ENCODE peak calls at places on chromosomes 5 and 9, in nine cellular contexts. One of them, this sample, is unnamed.
A peak's percentile ranks its signal among the peaks of the same experiment; 100 is the strongest.

GRCh38 chr9:125409637-125410521 is 148.3 kb downstream of the GAPVD1 start:
- DNase-seq in right atrium auricular region: no peak
- DNase-seq in HFF-Myc: peak; percentile 24
- DNase-seq in GM23248: peak; percentile 42
- DNase-seq in fibroblast of the aortic adventitia: no peak
- DNase-seq in aorta: peak; percentile 38
- DNase-seq in astrocyte: peak; percentile 56
- DNase-seq in colonic mucosa: no peak
- DNase-seq in cardiac fibroblast: peak; percentile 58
- DNase-seq in this sample: no peak

GRCh38 chr5:140296289-140296688 is 6.6 kb downstream of the PFDN1 start:
- DNase-seq in right atrium auricular region: no peak
- DNase-seq in HFF-Myc: no peak
- DNase-seq in GM23248: no peak
- DNase-seq in fibroblast of the aortic adventitia: peak; percentile 47
- DNase-seq in aorta: no peak
- DNase-seq in astrocyte: no peak
- DNase-seq in colonic mucosa: no peak
- DNase-seq in cardiac fibroblast: no peak
- DNase-seq in this sample: no peak

GRCh38 chr5:92401492-92401891 is 1018.4 kb upstream of the ARRDC3 start:
- DNase-seq in right atrium auricular region: no peak
- DNase-seq in HFF-Myc: no peak
- DNase-seq in GM23248: peak; percentile 36
- DNase-seq in fibroblast of the aortic adventitia: peak; percentile 33
- DNase-seq in aorta: no peak
- DNase-seq in astrocyte: peak; percentile 71
- DNase-seq in colonic mucosa: no peak
- DNase-seq in cardiac fibroblast: peak; percentile 53
- DNase-seq in this sample: no peak

GRCh38 chr9:114207034-114207815 is 51.9 kb downstream of the COL27A1 start:
- DNase-seq in right atrium auricular region: no peak
- DNase-seq in HFF-Myc: no peak
- DNase-seq in GM23248: peak; percentile 73
- DNase-seq in fibroblast of the aortic adventitia: no peak
- DNase-seq in aorta: peak; percentile 77
- DNase-seq in astrocyte: peak; percentile 33
- DNase-seq in colonic mucosa: no peak
- DNase-seq in cardiac fibroblast: no peak
- DNase-seq in this sample: no peak

GRCh38 chr9:110626109-110626829 is 42.3 kb upstream of the MUSK start:
- DNase-seq in right atrium auricular region: no peak
- DNase-seq in HFF-Myc: no peak
- DNase-seq in GM23248: peak; percentile 93
- DNase-seq in fibroblast of the aortic adventitia: peak; percentile 92
- DNase-seq in aorta: peak; percentile 45
- DNase-seq in astrocyte: peak; percentile 87
- DNase-seq in colonic mucosa: no peak
- DNase-seq in cardiac fibroblast: peak; percentile 88
- DNase-seq in this sample: no peak

GRCh38 chr9:106891286-106891685 is 28.3 kb downstream of the ZNF462 start:
- DNase-seq in right atrium auricular region: no peak
- DNase-seq in HFF-Myc: no peak
- DNase-seq in GM23248: no peak
- DNase-seq in fibroblast of the aortic adventitia: no peak
- DNase-seq in aorta: no peak
- DNase-seq in astrocyte: no peak
- DNase-seq in colonic mucosa: no peak
- DNase-seq in cardiac fibroblast: no peak
- DNase-seq in this sample: no peak

GRCh38 chr5:150589791-150590601 is 50.5 kb upstream of the SYNPO start:
- DNase-seq in right atrium auricular region: peak; percentile 88
- DNase-seq in HFF-Myc: peak; percentile 17
- DNase-seq in GM23248: peak; percentile 57
- DNase-seq in fibroblast of the aortic adventitia: peak; percentile 72
- DNase-seq in aorta: peak; percentile 80
- DNase-seq in astrocyte: no peak
- DNase-seq in colonic mucosa: peak; percentile 71
- DNase-seq in cardiac fibroblast: peak; percentile 87
- DNase-seq in this sample: peak; percentile 56

GRCh38 chr9:108047264-108047663 is 557.7 kb upstream of the KLF4 start:
- DNase-seq in right atrium auricular region: no peak
- DNase-seq in HFF-Myc: no peak
- DNase-seq in GM23248: no peak
- DNase-seq in fibroblast of the aortic adventitia: peak; percentile 82
- DNase-seq in aorta: no peak
- DNase-seq in astrocyte: peak; percentile 89
- DNase-seq in colonic mucosa: no peak
- DNase-seq in cardiac fibroblast: no peak
- DNase-seq in this sample: no peak

GRCh38 chr5:31021181-31021624 is 172.3 kb upstream of the CDH6 start:
- DNase-seq in right atrium auricular region: no peak
- DNase-seq in HFF-Myc: no peak
- DNase-seq in GM23248: peak; percentile 60
- DNase-seq in fibroblast of the aortic adventitia: peak; percentile 75
- DNase-seq in aorta: no peak
- DNase-seq in astrocyte: peak; percentile 87
- DNase-seq in colonic mucosa: no peak
- DNase-seq in cardiac fibroblast: peak; percentile 5
- DNase-seq in this sample: no peak

GRCh38 chr9:112065781-112066606 is 109.1 kb downstream of the SUSD1 start:
- DNase-seq in right atrium auricular region: no peak
- DNase-seq in HFF-Myc: no peak
- DNase-seq in GM23248: peak; percentile 30
- DNase-seq in fibroblast of the aortic adventitia: peak; percentile 98
- DNase-seq in aorta: peak; percentile 73
- DNase-seq in astrocyte: peak; percentile 87
- DNase-seq in colonic mucosa: peak; percentile 82
- DNase-seq in cardiac fibroblast: peak; percentile 54
- DNase-seq in this sample: peak; percentile 39

GRCh38 chr9:87742813-87743428 is 17.0 kb downstream of the CTSL start:
- DNase-seq in right atrium auricular region: no peak
- DNase-seq in HFF-Myc: peak; percentile 7
- DNase-seq in GM23248: peak; percentile 12
- DNase-seq in fibroblast of the aortic adventitia: no peak
- DNase-seq in aorta: no peak
- DNase-seq in astrocyte: no peak
- DNase-seq in colonic mucosa: no peak
- DNase-seq in cardiac fibroblast: no peak
- DNase-seq in this sample: no peak

GRCh38 chr5:124056326-124057160 is 544.6 kb downstream of the CSNK1G3 start:
- DNase-seq in right atrium auricular region: no peak
- DNase-seq in HFF-Myc: no peak
- DNase-seq in GM23248: no peak
- DNase-seq in fibroblast of the aortic adventitia: peak; percentile 16
- DNase-seq in aorta: no peak
- DNase-seq in astrocyte: peak; percentile 75
- DNase-seq in colonic mucosa: no peak
- DNase-seq in cardiac fibroblast: peak; percentile 37
- DNase-seq in this sample: peak; percentile 46

GRCh38 chr9:96491880-96492525 is 42.0 kb downstream of the HABP4 start:
- DNase-seq in right atrium auricular region: no peak
- DNase-seq in HFF-Myc: no peak
- DNase-seq in GM23248: no peak
- DNase-seq in fibroblast of the aortic adventitia: no peak
- DNase-seq in aorta: no peak
- DNase-seq in astrocyte: no peak
- DNase-seq in colonic mucosa: no peak
- DNase-seq in cardiac fibroblast: no peak
- DNase-seq in this sample: no peak

GRCh38 chr5:10863763-10864383 is 102.8 kb upstream of the DAP start:
- DNase-seq in right atrium auricular region: no peak
- DNase-seq in HFF-Myc: no peak
- DNase-seq in GM23248: peak; percentile 64
- DNase-seq in fibroblast of the aortic adventitia: peak; percentile 36
- DNase-seq in aorta: peak; percentile 70
- DNase-seq in astrocyte: peak; percentile 24
- DNase-seq in colonic mucosa: peak; percentile 61
- DNase-seq in cardiac fibroblast: peak; percentile 24
- DNase-seq in this sample: peak; percentile 56

GRCh38 chr9:94741856-94742255 is 15.4 kb downstream of the AOPEP start:
- DNase-seq in right atrium auricular region: no peak
- DNase-seq in HFF-Myc: no peak
- DNase-seq in GM23248: no peak
- DNase-seq in fibroblast of the aortic adventitia: no peak
- DNase-seq in aorta: no peak
- DNase-seq in astrocyte: no peak
- DNase-seq in colonic mucosa: no peak
- DNase-seq in cardiac fibroblast: no peak
- DNase-seq in this sample: no peak

GRCh38 chr9:136332482-136332983 is 5.2 kb downstream of the GPSM1 start:
- DNase-seq in right atrium auricular region: no peak
- DNase-seq in HFF-Myc: no peak
- DNase-seq in GM23248: no peak
- DNase-seq in fibroblast of the aortic adventitia: no peak
- DNase-seq in aorta: no peak
- DNase-seq in astrocyte: no peak
- DNase-seq in colonic mucosa: no peak
- DNase-seq in cardiac fibroblast: no peak
- DNase-seq in this sample: no peak

GRCh38 chr5:132136906-132137305 is 63.3 kb downstream of the CSF2 start:
- DNase-seq in right atrium auricular region: no peak
- DNase-seq in HFF-Myc: peak; percentile 50
- DNase-seq in GM23248: peak; percentile 91
- DNase-seq in fibroblast of the aortic adventitia: peak; percentile 86
- DNase-seq in aorta: no peak
- DNase-seq in astrocyte: peak; percentile 92
- DNase-seq in colonic mucosa: no peak
- DNase-seq in cardiac fibroblast: peak; percentile 86
- DNase-seq in this sample: no peak

GRCh38 chr5:34722183-34722582 is 66.1 kb downstream of the RAI14 start:
- DNase-seq in right atrium auricular region: no peak
- DNase-seq in HFF-Myc: no peak
- DNase-seq in GM23248: no peak
- DNase-seq in fibroblast of the aortic adventitia: no peak
- DNase-seq in aorta: no peak
- DNase-seq in astrocyte: no peak
- DNase-seq in colonic mucosa: no peak
- DNase-seq in cardiac fibroblast: no peak
- DNase-seq in this sample: no peak

GRCh38 chr9:107548298-107549142 is 59.0 kb upstream of the KLF4 start:
- DNase-seq in right atrium auricular region: peak; percentile 81
- DNase-seq in HFF-Myc: peak; percentile 22
- DNase-seq in GM23248: peak; percentile 97
- DNase-seq in fibroblast of the aortic adventitia: peak; percentile 99
- DNase-seq in aorta: peak; percentile 47
- DNase-seq in astrocyte: peak; percentile 88
- DNase-seq in colonic mucosa: no peak
- DNase-seq in cardiac fibroblast: peak; percentile 94
- DNase-seq in this sample: peak; percentile 34

GRCh38 chr5:36079200-36079761 is 12.6 kb upstream of the UGT3A2 start:
- DNase-seq in right atrium auricular region: no peak
- DNase-seq in HFF-Myc: no peak
- DNase-seq in GM23248: peak; percentile 58
- DNase-seq in fibroblast of the aortic adventitia: peak; percentile 59
- DNase-seq in aorta: no peak
- DNase-seq in astrocyte: peak; percentile 23
- DNase-seq in colonic mucosa: peak; percentile 28
- DNase-seq in cardiac fibroblast: peak; percentile 71
- DNase-seq in this sample: no peak

GRCh38 chr9:133585481-133586367 is 23.5 kb downstream of the FAM163B start:
- DNase-seq in right atrium auricular region: no peak
- DNase-seq in HFF-Myc: no peak
- DNase-seq in GM23248: no peak
- DNase-seq in fibroblast of the aortic adventitia: no peak
- DNase-seq in aorta: no peak
- DNase-seq in astrocyte: no peak
- DNase-seq in colonic mucosa: no peak
- DNase-seq in cardiac fibroblast: no peak
- DNase-seq in this sample: no peak
- H3K4me3 ChIP-seq in right atrium auricular region: no peak overlapping the region
- H3K4me3 ChIP-seq in HFF-Myc: no peak overlapping the region
- H3K4me3 ChIP-seq in GM23248: no peak overlapping the region
- H3K4me3 ChIP-seq in fibroblast of the aortic adventitia: no peak overlapping the region
- H3K4me3 ChIP-seq in aorta: no peak overlapping the region
- H3K4me3 ChIP-seq in astrocyte: no peak overlapping the region
- H3K4me3 ChIP-seq in colonic mucosa: no peak overlapping the region
- H3K4me3 ChIP-seq in cardiac fibroblast: no peak overlapping the region
- H3K4me3 ChIP-seq in this sample: no peak overlapping the region

DNA sequence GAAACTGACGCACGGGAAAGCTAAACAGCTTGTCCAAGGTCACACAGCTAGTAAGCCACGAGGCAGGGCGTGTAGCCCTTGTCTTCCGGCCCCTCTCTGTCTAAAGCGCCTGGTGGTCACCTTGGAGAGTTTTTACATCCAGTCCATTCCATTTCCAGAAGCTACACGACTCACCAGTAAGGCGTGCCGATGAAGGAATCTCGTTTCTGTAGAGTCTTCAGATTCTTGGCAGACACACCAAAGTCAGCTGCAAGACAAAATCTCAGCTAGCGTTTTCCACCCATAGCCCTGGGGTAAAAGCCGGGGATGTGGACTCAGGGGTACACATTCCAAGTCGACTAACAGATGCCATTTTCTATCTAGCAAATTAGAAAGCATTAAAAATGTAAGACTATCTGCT is 80.4 kb downstream of the STK10 start:
- DNase-seq in right atrium auricular region: no peak
- DNase-seq in HFF-Myc: no peak
- DNase-seq in GM23248: peak; percentile 90
- DNase-seq in fibroblast of the aortic adventitia: peak; percentile 89
- DNase-seq in aorta: no peak
- DNase-seq in astrocyte: peak; percentile 91
- DNase-seq in colonic mucosa: no peak
- DNase-seq in cardiac fibroblast: peak; percentile 87
- DNase-seq in this sample: no peak
- H3K4me3 ChIP-seq in right atrium auricular region: no peak overlapping the region
- H3K4me3 ChIP-seq in HFF-Myc: peak overlapping the region; percentile 5
- H3K4me3 ChIP-seq in GM23248: peak overlapping the region; percentile 54
- H3K4me3 ChIP-seq in fibroblast of the aortic adventitia: peak overlapping the region; percentile 40
- H3K4me3 ChIP-seq in aorta: no peak overlapping the region
- H3K4me3 ChIP-seq in astrocyte: peak overlapping the region; percentile 21
- H3K4me3 ChIP-seq in colonic mucosa: no peak overlapping the region
- H3K4me3 ChIP-seq in cardiac fibroblast: peak overlapping the region; percentile 5
- H3K4me3 ChIP-seq in this sample: no peak overlapping the region

GRCh38 chr5:1883120-1883924 is 597 bp upstream of the IRX4 start:
- DNase-seq in right atrium auricular region: no peak
- DNase-seq in HFF-Myc: no peak
- DNase-seq in GM23248: peak; percentile 30
- DNase-seq in fibroblast of the aortic adventitia: no peak
- DNase-seq in aorta: peak; percentile 17
- DNase-seq in astrocyte: no peak
- DNase-seq in colonic mucosa: no peak
- DNase-seq in cardiac fibroblast: no peak
- DNase-seq in this sample: no peak
- H3K4me3 ChIP-seq in right atrium auricular region: peak overlapping the region; percentile 2
- H3K4me3 ChIP-seq in HFF-Myc: no peak overlapping the region
- H3K4me3 ChIP-seq in GM23248: peak overlapping the region; percentile 18
- H3K4me3 ChIP-seq in fibroblast of the aortic adventitia: no peak overlapping the region
- H3K4me3 ChIP-seq in aorta: no peak overlapping the region
- H3K4me3 ChIP-seq in astrocyte: no peak overlapping the region
- H3K4me3 ChIP-seq in colonic mucosa: no peak overlapping the region
- H3K4me3 ChIP-seq in cardiac fibroblast: no peak overlapping the region
- H3K4me3 ChIP-seq in this sample: no peak overlapping the region

GRCh38 chr5:104538835-104539234 is 976.2 kb upstream of the NUDT12 start:
- DNase-seq in right atrium auricular region: no peak
- DNase-seq in HFF-Myc: no peak
- DNase-seq in GM23248: no peak
- DNase-seq in fibroblast of the aortic adventitia: no peak
- DNase-seq in aorta: no peak
- DNase-seq in astrocyte: no peak
- DNase-seq in colonic mucosa: no peak
- DNase-seq in cardiac fibroblast: no peak
- DNase-seq in this sample: no peak

GRCh38 chr5:104533498-104533897 is 970.9 kb upstream of the NUDT12 start:
- DNase-seq in right atrium auricular region: no peak
- DNase-seq in HFF-Myc: no peak
- DNase-seq in GM23248: no peak
- DNase-seq in fibroblast of the aortic adventitia: no peak
- DNase-seq in aorta: no peak
- DNase-seq in astrocyte: no peak
- DNase-seq in colonic mucosa: no peak
- DNase-seq in cardiac fibroblast: no peak
- DNase-seq in this sample: no peak
- H3K4me3 ChIP-seq in right atrium auricular region: no peak overlapping the region
- H3K4me3 ChIP-seq in HFF-Myc: no peak overlapping the region
- H3K4me3 ChIP-seq in GM23248: no peak overlapping the region
- H3K4me3 ChIP-seq in fibroblast of the aortic adventitia: no peak overlapping the region
- H3K4me3 ChIP-seq in aorta: no peak overlapping the region
- H3K4me3 ChIP-seq in astrocyte: no peak overlapping the region
- H3K4me3 ChIP-seq in colonic mucosa: no peak overlapping the region
- H3K4me3 ChIP-seq in cardiac fibroblast: no peak overlapping the region
- H3K4me3 ChIP-seq in this sample: no peak overlapping the region